ENCODE peak calls at places on chromosome 4, in five cellular contexts. Z, J, M, F and V are unnamed samples.

GRCh38 chr4:150886597-150886996 is 128.5 kb downstream of the LRBA start:
- DNase-seq in Z (no peak), J (no peak), M (no peak), F (no peak), V (no peak)

GRCh38 chr4:109973529-109973905 is 60.8 kb downstream of the EGF start:
- DNase-seq in Z (no peak), J (no peak), M (no peak), F (no peak), V (no peak)

GRCh38 chr4:156815717-156816319 is 155.8 kb downstream of the PDGFC start:
- DNase-seq in Z (no peak), J (no peak), M (no peak), F (no peak), V (no peak)

GRCh38 chr4:174418640-174419039 is 103.6 kb downstream of the HPGD start:
- DNase-seq in Z (no peak), J (no peak), M (no peak), F (no peak), V (no peak)

GRCh38 chr4:115090483-115091075 is 22.8 kb downstream of the NDST4 start:
- DNase-seq in Z (no peak), J (no peak), M (no peak), F (no peak), V (no peak)

GRCh38 chr4:6702761-6703160 is 6.9 kb downstream of the MRFAP1L1 start:
- DNase-seq in Z (no peak), J (no peak), M (no peak), F (no peak), V (no peak)

GRCh38 chr4:91116861-91117260 is 989.7 kb downstream of the CCSER1 start:
- DNase-seq in Z (no peak), J (no peak), M (no peak), F (no peak), V (no peak)

GRCh38 chr4:124484008-124484407 is 228.5 kb downstream of the ANKRD50 start:
- DNase-seq in Z (no peak), J (no peak), M (no peak), F (no peak), V (no peak)

GRCh38 chr4:54746228-54746627 is 88.5 kb downstream of the KIT start:
- DNase-seq in Z (no peak), J (no peak), M (no peak), F (no peak), V (no peak)

GRCh38 chr4:133152801-133153526 is 3.9 kb downstream of the PCDH10 start:
- DNase-seq in Z (no peak), J (no peak), M (no peak), F (no peak), V (no peak)

GRCh38 chr4:70623301-70623700 is 5.2 kb upstream of the ENAM start:
- DNase-seq in Z (no peak), J (no peak), M (no peak), F (no peak), V (no peak)

GRCh38 chr4:177123811-177124210 is 185.9 kb upstream of the NEIL3 start:
- DNase-seq in Z (no peak), J (no peak), M (no peak), F (no peak), V (no peak)

GRCh38 chr4:78464265-78464664 is 87.3 kb upstream of the ANXA3 start:
- DNase-seq in Z (no peak), J (no peak), M (no peak), F (no peak), V (no peak)

GRCh38 chr4:75724867-75725724 is 719 bp downstream of the USO1 start:
- DNase-seq in Z (peak; percentile 77), J (peak; percentile 71), M (peak; percentile 80), F (peak; percentile 77), V (peak; percentile 12)
- TF ChIP-seq POLR2A in Z (no peak), J (no peak), M (no peak), F (no peak), V (peak; percentile 55)

GRCh38 chr4:147779449-147779848 is 47.6 kb downstream of the ARHGAP10 start:
- DNase-seq in Z (no peak), J (no peak), M (no peak), F (no peak), V (no peak)

GRCh38 chr4:147776600-147777175 is 44.8 kb downstream of the ARHGAP10 start:
- DNase-seq in Z (no peak), J (no peak), M (no peak), F (no peak), V (no peak)

GRCh38 chr4:147777456-147778091 is 45.7 kb downstream of the ARHGAP10 start:
- DNase-seq in Z (no peak), J (no peak), M (no peak), F (no peak), V (peak; percentile 12)

GRCh38 chr4:147780137-147780777 is 48.4 kb downstream of the ARHGAP10 start:
- DNase-seq in Z (no peak), J (no peak), M (peak; percentile 39), F (no peak), V (no peak)

GRCh38 chr4:147778942-147779341 is 47.1 kb downstream of the ARHGAP10 start:
- DNase-seq in Z (no peak), J (no peak), M (no peak), F (no peak), V (no peak)
- TF ChIP-seq POLR2A in Z (no peak), J (no peak), M (no peak), F (no peak), V (no peak)

DNA sequence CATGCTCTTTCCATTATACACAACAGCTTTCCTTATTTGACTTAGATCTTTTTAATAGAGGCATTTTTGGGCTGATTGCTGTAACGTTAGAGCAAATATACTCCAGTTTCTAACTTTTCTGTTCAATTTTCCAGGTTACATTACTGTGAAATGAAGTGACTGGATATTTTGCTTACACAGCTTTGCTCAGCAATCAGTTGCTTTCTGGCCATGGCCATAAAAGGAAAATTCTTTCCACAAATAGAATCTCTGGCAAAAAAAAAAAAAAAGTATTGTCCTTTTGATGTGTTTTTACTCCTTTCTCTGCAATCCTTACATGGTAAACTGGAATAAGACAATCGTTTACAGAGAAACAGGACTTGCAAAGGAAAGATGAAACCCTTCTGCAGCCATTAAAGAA is 146.3 kb downstream of the PCDH7 start:
- DNase-seq in Z (no peak), J (no peak), M (no peak), F (no peak), V (no peak)
- TF ChIP-seq POLR2A in Z (no peak), J (no peak), M (no peak), F (no peak), V (no peak)

GRCh38 chr4:184348311-184349233 is 125.8 kb downstream of the IRF2 start:
- DNase-seq in Z (peak; percentile 85), J (peak; percentile 81), M (peak; percentile 85), F (peak; percentile 84), V (no peak)

GRCh38 chr4:184345573-184345922 is 127.9 kb upstream of the ENPP6 start:
- DNase-seq in Z (no peak), J (peak; percentile 84), M (no peak), F (no peak), V (no peak)

GRCh38 chr4:184349283-184350039 is 124.9 kb downstream of the IRF2 start:
- DNase-seq in Z (peak; percentile 36), J (peak; percentile 46), M (peak; percentile 35), F (peak; percentile 59), V (no peak)

GRCh38 chr4:184344899-184345572 is 127.4 kb upstream of the ENPP6 start:
- DNase-seq in Z (no peak), J (peak; percentile 55), M (no peak), F (no peak), V (no peak)

DNA sequence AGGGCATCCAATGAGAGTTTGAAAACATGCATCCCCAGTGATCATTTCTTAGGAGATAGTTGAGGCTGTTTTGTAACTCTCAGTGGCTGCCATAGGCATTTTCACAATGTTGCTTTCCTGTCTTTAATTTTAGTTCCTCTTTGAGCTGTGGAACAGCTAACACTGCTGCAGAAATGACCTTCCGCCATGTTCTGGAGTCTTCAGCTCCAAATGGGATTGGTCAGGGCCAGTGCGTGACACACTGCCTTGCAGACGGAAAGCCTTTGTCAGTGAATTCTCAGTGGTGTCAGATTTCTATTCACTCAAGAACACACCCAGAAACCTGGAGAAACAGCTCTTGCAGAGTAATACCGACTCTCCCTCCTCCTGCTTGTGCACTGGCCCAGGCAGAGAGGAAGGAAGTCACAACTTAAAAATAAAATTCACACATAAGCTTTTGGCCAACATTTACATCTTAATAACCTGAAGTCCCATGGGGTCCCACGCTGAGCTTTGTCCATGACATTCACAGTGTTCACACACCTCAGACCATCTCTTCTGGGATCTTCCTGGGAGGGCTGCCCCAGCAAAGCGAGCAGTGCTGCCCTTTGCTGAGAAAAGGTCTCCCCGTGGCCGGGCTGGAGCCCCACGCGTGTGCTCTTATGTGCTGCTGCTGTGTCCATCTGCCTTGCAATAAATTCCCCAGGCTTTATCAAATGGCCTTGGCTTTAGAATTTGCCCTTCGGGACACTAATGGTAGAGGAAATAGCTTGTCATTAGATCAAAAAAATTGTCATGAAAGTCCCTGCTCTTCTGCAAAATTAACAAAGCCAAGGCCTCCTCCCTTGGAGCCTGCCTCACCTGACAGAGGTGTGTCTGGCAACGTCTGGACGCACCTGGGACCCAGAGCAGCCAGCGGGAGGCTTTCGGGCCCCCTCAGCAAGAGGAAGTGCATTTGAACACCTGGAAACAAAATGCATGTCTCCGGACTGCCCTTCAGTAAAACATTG is 126.8 kb downstream of the IRF2 start:
- DNase-seq in Z (peak; percentile 67), J (peak; percentile 77), M (peak; percentile 72), F (no peak), V (no peak)
- TF ChIP-seq POLR2A in Z (peak; percentile 54), J (no peak), M (peak; percentile 81), F (no peak), V (no peak)

GRCh38 chr4:153622778-153623240 is 61.3 kb upstream of the TLR2 start:
- DNase-seq in Z (no peak), J (no peak), M (no peak), F (no peak), V (no peak)
- TF ChIP-seq POLR2A in Z (no peak), J (no peak), M (no peak), F (no peak), V (no peak)

GRCh38 chr4:184310881-184311709 is 93.4 kb upstream of the ENPP6 start:
- DNase-seq in Z (peak; percentile 88), J (peak; percentile 15), M (peak; percentile 83), F (no peak), V (no peak)
- TF ChIP-seq POLR2A in Z (peak; percentile 20), J (no peak), M (no peak), F (no peak), V (no peak)

GRCh38 chr4:56434599-56435000 is 815 bp downstream of the PPAT start:
- DNase-seq in Z (peak; percentile 54), J (no peak), M (no peak), F (no peak), V (no peak)

GRCh38 chr4:56435001-56435747 is at the start of gene PPAT:
- DNase-seq in Z (peak; percentile 98), J (peak; percentile 98), M (peak; percentile 99), F (peak; percentile 98), V (peak; percentile 77)

GRCh38 chr4:56440983-56441382 is 4.9 kb downstream of the PAICS start:
- DNase-seq in Z (no peak), J (no peak), M (no peak), F (no peak), V (no peak)

GRCh38 chr4:56433280-56433679 is 2.1 kb downstream of the PPAT start:
- DNase-seq in Z (no peak), J (no peak), M (no peak), F (no peak), V (no peak)

GRCh38 chr4:56435748-56436442 is at the start of gene PAICS:
- DNase-seq in Z (peak; percentile 94), J (peak; percentile 95), M (peak; percentile 95), F (peak; percentile 96), V (peak; percentile 53)
- TF ChIP-seq POLR2A in Z (peak; percentile 53), J (no peak), M (peak; percentile 64), F (peak; percentile 64), V (peak; percentile 70)